ENCODE peak calls at places on chromosomes 13 and 19, in four cellular contexts. C, M, J and E are unnamed samples.
A peak's percentile ranks its signal among the peaks of the same experiment; 100 is the strongest.

GRCh38 chr19:16536130-16536529 is 6.1 kb downstream of the CHERP start:
- DNase-seq in C (no peak), M (no peak), J (no peak), E (no peak)

GRCh38 chr13:90884066-90884465 is 463.4 kb upstream of the MIR17HG start:
- DNase-seq in C (no peak), M (no peak), J (no peak), E (no peak)

GRCh38 chr13:55761986-55762385 is 1378.7 kb upstream of the PRR20A start:
- DNase-seq in C (no peak), M (no peak), J (no peak), E (no peak)

GRCh38 chr13:50713849-50714248 is 129.6 kb downstream of the DLEU7 start:
- DNase-seq in C (no peak), M (no peak), J (no peak), E (no peak)

GRCh38 chr19:2251577-2252480 is 2.7 kb downstream of the AMH start:
- DNase-seq in C (no peak), M (no peak), J (no peak), E (no peak)

GRCh38 chr13:40668335-40668734 is 1.9 kb upstream of the FOXO1 start:
- DNase-seq in C (no peak), M (no peak), J (no peak), E (no peak)

GRCh38 chr13:76004411-76004810 is 368.3 kb downstream of the LMO7 start:
- DNase-seq in C (no peak), M (no peak), J (no peak), E (no peak)

GRCh38 chr19:30255783-30256509 is 116.2 kb upstream of the ZNF536 start:
- DNase-seq in C (no peak), M (no peak), J (no peak), E (no peak)

GRCh38 chr19:43699506-43700367 is 16.1 kb upstream of the IRGC start:
- DNase-seq in C (no peak), M (no peak), J (no peak), E (no peak)

GRCh38 chr13:79786176-79786575 is 305.2 kb downstream of the NDFIP2 start:
- DNase-seq in C (no peak), M (no peak), J (no peak), E (no peak)

GRCh38 chr19:14370169-14370998 is 10.9 kb upstream of the ADGRE5 start:
- DNase-seq in C (no peak), M (no peak), J (no peak), E (no peak)

GRCh38 chr13:21849323-21849722 is 178.4 kb downstream of the FGF9 start:
- DNase-seq in C (peak; percentile 48), M (no peak), J (no peak), E (no peak)